ENCODE peak calls at places on chromosomes 6 and 20, in seven cellular contexts. X, K, I, Q, E, P and D are unnamed samples.

GRCh38 chr20:2237059-2237458 is 58.7 kb upstream of the TGM3 start:
- DNase-seq in I (no peak), P (peak), E (peak), X (peak), K (peak), Q (no peak), D (no peak)

GRCh38 chr6:170505306-170505705 is 47.8 kb downstream of the PSMB1 start:
- DNase-seq in I (no peak), K (no peak), P (peak), X (no peak), E (no peak), Q (no peak), D (no peak)

GRCh38 chr6:131061771-131062160 is 1.3 kb downstream of the EPB41L2 start:
- DNase-seq in I (no peak), P (no peak), X (peak), K (no peak), Q (no peak), E (no peak), D (no peak)

GRCh38 chr20:32681175-32682084 is 7.7 kb upstream of the C20orf203 start:
- DNase-seq in X (peak), E (no peak), Q (no peak), K (peak), I (peak), P (no peak), D (peak)

GRCh38 chr6:6131492-6132109 is 124.9 kb upstream of the NRN1 start:
- DNase-seq in X (peak), K (no peak), Q (no peak), I (peak), P (no peak), E (no peak), D (no peak)

GRCh38 chr20:4820833-4821518 is 99.3 kb downstream of the PRND start:
- DNase-seq in P (no peak), I (no peak), Q (peak), X (peak), E (no peak), K (peak), D (no peak)

GRCh38 chr20:36399147-36399968 is 93.2 kb downstream of the DLGAP4 start:
- DNase-seq in X (peak), P (no peak), E (peak), Q (peak), K (peak), I (peak), D (no peak)

GRCh38 chr6:151647871-151648639 is 154.2 kb downstream of the CCDC170 start:
- DNase-seq in E (no peak), P (no peak), I (peak), K (no peak), X (no peak), Q (no peak), D (no peak)

GRCh38 chr6:161418458-161418945 is 144.6 kb upstream of the AGPAT4 start:
- DNase-seq in I (peak), Q (no peak), E (no peak), X (peak), K (peak), P (no peak), D (peak)

GRCh38 chr6:43814111-43814510 is 44.1 kb downstream of the VEGFA start:
- DNase-seq in I (no peak), Q (no peak), K (no peak), E (no peak), X (no peak), P (no peak), D (no peak)

GRCh38 chr6:5398530-5398929 is 137.2 kb downstream of the FARS2 start:
- DNase-seq in X (peak), Q (no peak), P (no peak), E (no peak), I (no peak), K (no peak), D (no peak)

GRCh38 chr6:9537381-9537780 is 877.5 kb downstream of the TFAP2A start:
- DNase-seq in I (no peak), K (no peak), P (no peak), X (peak), Q (no peak), E (no peak), D (no peak)

GRCh38 chr6:107061125-107062020 is 33.4 kb downstream of the MTRES1 start:
- DNase-seq in P (peak), X (peak), I (no peak), E (no peak), K (no peak), Q (no peak), D (no peak)

GRCh38 chr6:116012471-116012949 is 48.2 kb downstream of the FRK start:
- DNase-seq in K (no peak), Q (no peak), P (no peak), I (no peak), X (peak), E (no peak), D (no peak)

GRCh38 chr6:33850869-33851541 is 47.2 kb upstream of the MLN start:
- DNase-seq in P (no peak), X (no peak), K (no peak), E (no peak), Q (no peak), I (no peak), D (no peak)

GRCh38 chr20:49810491-49811190 is 2.0 kb upstream of the SLC9A8 start:
- DNase-seq in Q (no peak), K (no peak), P (no peak), I (no peak), X (no peak), E (no peak), D (no peak)

GRCh38 chr6:6320901-6321300 is 439 bp upstream of the F13A1 start:
- DNase-seq in E (no peak), X (peak), K (no peak), Q (no peak), P (no peak), I (no peak), D (no peak)

GRCh38 chr6:114541794-114542193 is 199.0 kb upstream of the HS3ST5 start:
- DNase-seq in I (no peak), E (no peak), Q (no peak), X (no peak), P (peak), K (no peak), D (no peak)

GRCh38 chr6:14734052-14734415 is 511.8 kb upstream of the JARID2 start:
- DNase-seq in Q (no peak), I (no peak), X (no peak), K (no peak), E (no peak), P (no peak), D (no peak)

GRCh38 chr6:79546186-79546585 is 9.0 kb upstream of the LCA5 start:
- DNase-seq in E (no peak), I (no peak), P (no peak), Q (no peak), X (peak), K (no peak), D (no peak)

GRCh38 chr20:51354191-51354768 is 188.2 kb downstream of the NFATC2 start:
- DNase-seq in E (no peak), K (no peak), X (peak), P (no peak), I (no peak), Q (no peak), D (no peak)

GRCh38 chr20:13788167-13788834 is 3.5 kb downstream of the NDUFAF5 start:
- DNase-seq in X (peak), I (peak), Q (no peak), E (peak), P (no peak), K (no peak), D (peak)

GRCh38 chr6:119720160-119720559 is 370.6 kb upstream of the MAN1A1 start:
- DNase-seq in Q (no peak), E (no peak), I (no peak), P (no peak), K (no peak), X (no peak), D (no peak)

GRCh38 chr20:3751664-3752385 is 15.7 kb downstream of the ADISSP start:
- DNase-seq in K (no peak), Q (no peak), I (no peak), E (peak), P (peak), X (no peak), D (peak)

GRCh38 chr20:63495771-63496403 is 3.0 kb downstream of the EEF1A2 start:
- DNase-seq in I (peak), E (peak), X (no peak), P (peak), K (no peak), Q (peak), D (peak)

GRCh38 chr6:143449731-143450452 is 603 bp downstream of the ADAT2 start:
- DNase-seq in P (no peak), K (no peak), X (peak), E (peak), I (peak), Q (no peak), D (no peak)